ENCODE peak calls at places on chromosomes 4 and X, in seven cellular contexts. J, B, G, F, L, Q and P are unnamed samples.
A peak's percentile ranks its signal among the peaks of the same experiment; 100 is the strongest.

GRCh38 chr4:52421811-52422213 is 237.3 kb downstream of the USP46 start:
- DNase-seq in J (no peak), B (no peak), G (no peak), F (no peak), L (no peak), Q (no peak), P (no peak)

GRCh38 chr4:94564252-94564651 is 112.5 kb downstream of the PDLIM5 start:
- DNase-seq in J (peak; percentile 53), B (no peak), G (no peak), F (no peak), L (no peak), Q (no peak), P (no peak)

GRCh38 chr4:2924286-2924685 is 38.9 kb downstream of the NOP14 start:
- DNase-seq in J (no peak), B (no peak), G (no peak), F (no peak), L (no peak), Q (no peak), P (no peak)

GRCh38 chrX:117996918-117997480 is 119.6 kb downstream of the KLHL13 start:
- DNase-seq in J (peak; percentile 3), B (peak; percentile 63), G (peak; percentile 7), F (no peak), L (no peak), Q (no peak), P (no peak)

GRCh38 chr4:139756391-139757180 is 91.0 kb downstream of the MGST2 start:
- DNase-seq in J (peak; percentile 65), B (no peak), G (no peak), F (no peak), L (no peak), Q (no peak), P (no peak)

GRCh38 chr4:39539026-39539690 is 11.9 kb upstream of the UGDH start:
- DNase-seq in J (peak; percentile 59), B (peak; percentile 50), G (no peak), F (no peak), L (no peak), Q (no peak), P (no peak)

GRCh38 chr4:114417214-114417613 is 181.4 kb upstream of the UGT8 start:
- DNase-seq in J (no peak), B (no peak), G (peak; percentile 75), F (no peak), L (no peak), Q (no peak), P (no peak)

GRCh38 chr4:150970685-150971151 is 44.4 kb downstream of the LRBA start:
- DNase-seq in J (no peak), B (no peak), G (no peak), F (no peak), L (no peak), Q (no peak), P (no peak)

GRCh38 chrX:13742397-13743176 is 8.0 kb downstream of the OFD1 start:
- DNase-seq in J (no peak), B (no peak), G (peak; percentile 76), F (no peak), L (no peak), Q (no peak), P (peak; percentile 51)

GRCh38 chr4:8410641-8411271 is 29.8 kb downstream of the ACOX3 start:
- DNase-seq in J (peak; percentile 94), B (peak; percentile 59), G (peak; percentile 95), F (peak; percentile 71), L (peak; percentile 89), Q (peak; percentile 85), P (peak; percentile 73)

GRCh38 chrX:154047266-154047665 is 27.6 kb upstream of the IRAK1 start:
- DNase-seq in J (no peak), B (peak; percentile 17), G (no peak), F (no peak), L (no peak), Q (no peak), P (no peak)

GRCh38 chr4:64581422-64581821 is 172.2 kb upstream of the TECRL start:
- DNase-seq in J (no peak), B (peak; percentile 0), G (no peak), F (no peak), L (no peak), Q (no peak), P (peak; percentile 6)

GRCh38 chrX:17559728-17560379 is 177.4 kb upstream of the SCML1 start:
- DNase-seq in J (no peak), B (peak; percentile 92), G (peak; percentile 66), F (no peak), L (no peak), Q (no peak), P (peak; percentile 41)

GRCh38 chrX:154986826-154987575 is 35.5 kb downstream of the F8 start:
- DNase-seq in J (no peak), B (no peak), G (no peak), F (no peak), L (no peak), Q (no peak), P (no peak)

GRCh38 chrX:7603387-7603786 is 239.6 kb upstream of the VCX start:
- DNase-seq in J (no peak), B (no peak), G (no peak), F (no peak), L (no peak), Q (no peak), P (no peak)

GRCh38 chr4:77172336-77172735 is 15.3 kb downstream of the CCNG2 start:
- DNase-seq in J (no peak), B (peak; percentile 95), G (no peak), F (no peak), L (no peak), Q (no peak), P (peak; percentile 90)

GRCh38 chrX:8748855-8749254 is 16.9 kb upstream of the ANOS1 start:
- DNase-seq in J (no peak), B (peak; percentile 43), G (peak; percentile 41), F (no peak), L (no peak), Q (no peak), P (peak; percentile 46)

GRCh38 chrX:98207947-98208346 is 1324.2 kb downstream of the RPA4 start:
- DNase-seq in J (no peak), B (no peak), G (no peak), F (no peak), L (no peak), Q (no peak), P (no peak)

GRCh38 chrX:48798318-48798717 is 3.5 kb upstream of the HDAC6 start:
- DNase-seq in J (no peak), B (no peak), G (no peak), F (no peak), L (no peak), Q (no peak), P (no peak)

GRCh38 chr4:110654254-110654635 is 31.4 kb upstream of the PITX2 start:
- DNase-seq in J (no peak), B (peak; percentile 32), G (no peak), F (no peak), L (no peak), Q (no peak), P (no peak)

GRCh38 chr4:69594382-69594781 is 45.1 kb downstream of the UGT2A2 start:
- DNase-seq in J (no peak), B (no peak), G (peak; percentile 70), F (no peak), L (no peak), Q (no peak), P (no peak)

GRCh38 chr4:80619070-80619674 is 283.6 kb downstream of the CFAP299 start:
- DNase-seq in J (no peak), B (no peak), G (peak; percentile 15), F (no peak), L (no peak), Q (no peak), P (no peak)

GRCh38 chr4:10753326-10753725 is 68.8 kb upstream of the CLNK start:
- DNase-seq in J (no peak), B (peak; percentile 17), G (no peak), F (no peak), L (no peak), Q (no peak), P (no peak)

GRCh38 chr4:10750714-10751113 is 66.1 kb upstream of the CLNK start:
- DNase-seq in J (no peak), B (no peak), G (no peak), F (no peak), L (no peak), Q (no peak), P (no peak)

DNA sequence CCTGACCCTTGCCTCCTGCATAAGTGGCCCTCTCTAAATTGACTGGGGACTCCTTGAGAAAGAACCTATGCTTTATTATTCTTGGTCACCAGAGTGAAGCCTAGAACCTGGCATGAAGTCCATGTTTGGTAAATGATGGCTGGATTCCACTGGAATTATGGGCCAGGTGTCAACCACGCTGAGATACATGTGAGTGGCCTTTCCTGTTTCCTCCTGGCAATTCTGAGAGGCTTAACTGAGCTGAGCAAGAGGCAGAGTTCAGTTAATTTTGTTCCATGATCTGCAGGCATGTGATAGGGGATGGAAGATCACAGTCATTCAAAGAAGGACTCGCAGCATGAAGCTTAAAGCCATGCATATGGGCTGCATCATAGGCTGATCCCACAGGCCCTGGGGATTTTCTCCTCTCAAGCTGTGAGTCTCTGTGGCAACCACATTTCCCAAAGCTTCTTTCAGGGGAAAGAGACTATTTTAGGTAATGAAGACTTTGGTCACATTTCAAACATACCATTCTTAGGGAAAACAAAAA is 69.4 kb upstream of the CLNK start:
- DNase-seq in J (no peak), B (no peak), G (no peak), F (no peak), L (no peak), Q (no peak), P (no peak)
- H4K8ac ChIP-seq in J (no peak overlapping the region), B (no peak overlapping the region), G (no peak overlapping the region), F (no peak overlapping the region), L (no peak overlapping the region), Q (no peak overlapping the region), P (no peak overlapping the region)

DNA sequence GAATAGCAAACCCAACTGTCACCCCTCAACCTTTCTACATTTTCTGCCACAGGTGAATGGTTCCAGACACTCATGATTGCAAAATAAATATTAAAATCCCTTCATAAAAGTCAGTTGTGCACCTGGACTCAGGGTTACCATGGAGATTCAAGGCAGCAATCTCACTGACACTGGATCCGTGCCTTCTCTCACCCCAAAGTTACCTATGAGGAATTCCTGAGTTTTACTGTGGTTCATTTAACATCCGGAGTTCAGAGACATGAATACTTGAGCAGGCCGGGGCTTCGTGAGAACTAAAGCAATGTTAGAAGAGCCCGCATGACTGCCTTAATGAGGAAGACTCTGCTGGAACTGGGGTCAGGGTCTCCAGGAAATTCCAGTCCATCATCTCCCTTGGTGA is 12.5 kb upstream of the CLNK start:
- DNase-seq in J (no peak), B (no peak), G (no peak), F (no peak), L (no peak), Q (no peak), P (no peak)
- H3K4me1 ChIP-seq in J (peaks cover 3% of the 10 kb centered on the region), B (peaks cover 6% of the 10 kb centered on the region), G (no peaks in the 10 kb centered on the region), F (no peaks in the 10 kb centered on the region), L (no peaks in the 10 kb centered on the region), Q (no peaks in the 10 kb centered on the region), P (peaks cover 2% of the 10 kb centered on the region)

DNA sequence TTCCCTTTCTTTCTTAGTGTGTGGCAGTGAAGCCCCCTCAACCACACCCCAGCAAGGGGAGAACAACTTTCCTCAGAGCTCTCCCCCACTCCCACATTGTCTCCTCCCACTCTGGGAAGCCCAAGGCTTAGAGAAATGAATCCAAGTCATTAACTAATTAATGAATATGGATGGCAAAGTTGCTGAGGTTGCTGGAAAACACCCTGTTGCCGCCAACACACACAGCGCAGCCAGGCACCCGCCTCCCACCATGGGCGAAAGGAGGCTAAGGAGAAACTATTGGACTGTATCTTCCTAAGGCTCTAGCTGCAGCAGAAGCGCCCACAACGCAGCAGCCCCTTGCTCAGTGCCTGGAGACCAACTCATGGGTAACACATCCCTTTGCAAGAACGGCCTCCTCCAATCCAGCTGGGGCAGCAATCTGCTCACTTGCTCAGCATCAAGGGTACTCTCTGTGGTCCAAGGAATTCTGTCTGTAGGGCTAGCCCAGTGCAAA is 34.2 kb downstream of the TSC22D3 start:
- DNase-seq in J (no peak), B (no peak), G (no peak), F (no peak), L (no peak), Q (no peak), P (no peak)
- H3K9ac ChIP-seq in J (no peak overlapping the region), B (no peak overlapping the region), G (no peak overlapping the region), F (no peak overlapping the region), L (no peak overlapping the region), Q (no peak overlapping the region), P (no peak overlapping the region)

GRCh38 chr4:40599431-40599830 is 30.2 kb downstream of the RBM47 start:
- DNase-seq in J (no peak), B (no peak), G (no peak), F (no peak), L (no peak), Q (no peak), P (no peak)
- H4K8ac ChIP-seq in J (no peak overlapping the region), B (no peak overlapping the region), G (no peak overlapping the region), F (no peak overlapping the region), L (no peak overlapping the region), Q (no peak overlapping the region), P (no peak overlapping the region)